ENCODE peak calls at places on chromosomes 16 and 17, in five cellular contexts. One of them, this sample, is unnamed.

GRCh38 chr16:71460246-71460645 is 1.8 kb downstream of the ZNF23 start:
- DNase-seq in left lobe of liver: no peak
- DNase-seq in stimulated activated CD4-positive, alpha-beta T cell treated with anti-CD3 and anti-CD28 coated beads, TNF-alpha, amount 100 ng/mL, for 4 hours: no peak
- DNase-seq in hepatic stellate cell: peak; percentile 72
- DNase-seq in left ventricle myocardium inferior: no peak
- DNase-seq in this sample: no peak

GRCh38 chr16:21611178-21611545 is 11.8 kb downstream of the METTL9 start:
- DNase-seq in left lobe of liver: no peak
- DNase-seq in stimulated activated CD4-positive, alpha-beta T cell treated with anti-CD3 and anti-CD28 coated beads, TNF-alpha, amount 100 ng/mL, for 4 hours: no peak
- DNase-seq in hepatic stellate cell: no peak
- DNase-seq in left ventricle myocardium inferior: no peak
- DNase-seq in this sample: no peak

GRCh38 chr17:48483004-48483403 is 47.8 kb downstream of the HOXB1 start:
- DNase-seq in left lobe of liver: no peak
- DNase-seq in stimulated activated CD4-positive, alpha-beta T cell treated with anti-CD3 and anti-CD28 coated beads, TNF-alpha, amount 100 ng/mL, for 4 hours: no peak
- DNase-seq in hepatic stellate cell: peak; percentile 51
- DNase-seq in left ventricle myocardium inferior: no peak
- DNase-seq in this sample: no peak

GRCh38 chr17:64499805-64500486 is 3.1 kb upstream of the POLG2 start:
- DNase-seq in left lobe of liver: no peak
- DNase-seq in stimulated activated CD4-positive, alpha-beta T cell treated with anti-CD3 and anti-CD28 coated beads, TNF-alpha, amount 100 ng/mL, for 4 hours: no peak
- DNase-seq in hepatic stellate cell: no peak
- DNase-seq in left ventricle myocardium inferior: no peak
- DNase-seq in this sample: no peak

GRCh38 chr16:55369151-55369550 is 45.1 kb downstream of the IRX6 start:
- DNase-seq in left lobe of liver: no peak
- DNase-seq in stimulated activated CD4-positive, alpha-beta T cell treated with anti-CD3 and anti-CD28 coated beads, TNF-alpha, amount 100 ng/mL, for 4 hours: no peak
- DNase-seq in hepatic stellate cell: no peak
- DNase-seq in left ventricle myocardium inferior: no peak
- DNase-seq in this sample: no peak

GRCh38 chr16:46650224-46650623 is 29.0 kb upstream of the SHCBP1 start:
- DNase-seq in left lobe of liver: no peak
- DNase-seq in stimulated activated CD4-positive, alpha-beta T cell treated with anti-CD3 and anti-CD28 coated beads, TNF-alpha, amount 100 ng/mL, for 4 hours: no peak
- DNase-seq in hepatic stellate cell: no peak
- DNase-seq in left ventricle myocardium inferior: no peak
- DNase-seq in this sample: no peak

GRCh38 chr17:76833747-76834146 is 34.5 kb upstream of the MGAT5B start:
- DNase-seq in left lobe of liver: no peak
- DNase-seq in stimulated activated CD4-positive, alpha-beta T cell treated with anti-CD3 and anti-CD28 coated beads, TNF-alpha, amount 100 ng/mL, for 4 hours: no peak
- DNase-seq in hepatic stellate cell: no peak
- DNase-seq in left ventricle myocardium inferior: no peak
- DNase-seq in this sample: no peak

GRCh38 chr17:39104046-39104445 is 47.4 kb downstream of the PLXDC1 start:
- DNase-seq in left lobe of liver: no peak
- DNase-seq in stimulated activated CD4-positive, alpha-beta T cell treated with anti-CD3 and anti-CD28 coated beads, TNF-alpha, amount 100 ng/mL, for 4 hours: no peak
- DNase-seq in hepatic stellate cell: peak; percentile 50
- DNase-seq in left ventricle myocardium inferior: no peak
- DNase-seq in this sample: no peak

GRCh38 chr17:19239544-19239943 is 2.4 kb downstream of the EPN2 start:
- DNase-seq in left lobe of liver: no peak
- DNase-seq in stimulated activated CD4-positive, alpha-beta T cell treated with anti-CD3 and anti-CD28 coated beads, TNF-alpha, amount 100 ng/mL, for 4 hours: no peak
- DNase-seq in hepatic stellate cell: no peak
- DNase-seq in left ventricle myocardium inferior: no peak
- DNase-seq in this sample: no peak

GRCh38 chr16:69351309-69352027 is at the start of gene TMED6:
- DNase-seq in left lobe of liver: peak; percentile 74
- DNase-seq in stimulated activated CD4-positive, alpha-beta T cell treated with anti-CD3 and anti-CD28 coated beads, TNF-alpha, amount 100 ng/mL, for 4 hours: no peak
- DNase-seq in hepatic stellate cell: no peak
- DNase-seq in left ventricle myocardium inferior: no peak
- DNase-seq in this sample: no peak

GRCh38 chr17:6555331-6556120 is 829 bp downstream of the PITPNM3 start:
- DNase-seq in left lobe of liver: no peak
- DNase-seq in stimulated activated CD4-positive, alpha-beta T cell treated with anti-CD3 and anti-CD28 coated beads, TNF-alpha, amount 100 ng/mL, for 4 hours: no peak
- DNase-seq in hepatic stellate cell: peak; percentile 42
- DNase-seq in left ventricle myocardium inferior: no peak
- DNase-seq in this sample: peak; percentile 57

GRCh38 chr17:73430848-73431247 is 119.0 kb upstream of the CDC42EP4 start:
- DNase-seq in left lobe of liver: no peak
- DNase-seq in stimulated activated CD4-positive, alpha-beta T cell treated with anti-CD3 and anti-CD28 coated beads, TNF-alpha, amount 100 ng/mL, for 4 hours: no peak
- DNase-seq in hepatic stellate cell: no peak
- DNase-seq in left ventricle myocardium inferior: no peak
- DNase-seq in this sample: no peak

GRCh38 chr16:53911506-53911905 is 207.6 kb downstream of the FTO start:
- DNase-seq in left lobe of liver: no peak
- DNase-seq in stimulated activated CD4-positive, alpha-beta T cell treated with anti-CD3 and anti-CD28 coated beads, TNF-alpha, amount 100 ng/mL, for 4 hours: no peak
- DNase-seq in hepatic stellate cell: no peak
- DNase-seq in left ventricle myocardium inferior: no peak
- DNase-seq in this sample: no peak